ENCODE peak calls at places on chromosomes 13 and 19, in four cellular contexts. One of them, this sample, is unnamed.

GRCh38 chr19:49555600-49556411 is 24.6 kb downstream of the NOSIP start:
- DNase-seq in OCI-LY7: peak; percentile 71
- DNase-seq in Peyer's patch: peak; percentile 88
- DNase-seq in CD4-positive, alpha-beta T cell: peak; percentile 84
- DNase-seq in this sample: peak; percentile 89

GRCh38 chr13:38013676-38014075 is 144.1 kb upstream of the TRPC4 start:
- DNase-seq in OCI-LY7: no peak
- DNase-seq in Peyer's patch: no peak
- DNase-seq in CD4-positive, alpha-beta T cell: no peak
- DNase-seq in this sample: no peak

GRCh38 chr19:34837262-34837661 is 64.2 kb upstream of the ZNF599 start:
- DNase-seq in OCI-LY7: no peak
- DNase-seq in Peyer's patch: peak; percentile 64
- DNase-seq in CD4-positive, alpha-beta T cell: no peak
- DNase-seq in this sample: no peak

GRCh38 chr19:14048439-14049153 is 13.3 kb downstream of the PALM3 start:
- DNase-seq in OCI-LY7: peak; percentile 67
- DNase-seq in Peyer's patch: peak; percentile 84
- DNase-seq in CD4-positive, alpha-beta T cell: peak; percentile 68
- DNase-seq in this sample: peak; percentile 82

GRCh38 chr13:110334256-110334655 is 27.2 kb downstream of the COL4A2 start:
- DNase-seq in OCI-LY7: no peak
- DNase-seq in Peyer's patch: peak; percentile 11
- DNase-seq in CD4-positive, alpha-beta T cell: no peak
- DNase-seq in this sample: no peak

GRCh38 chr13:41915096-41915495 is 45.8 kb downstream of the VWA8 start:
- DNase-seq in OCI-LY7: no peak
- DNase-seq in Peyer's patch: no peak
- DNase-seq in CD4-positive, alpha-beta T cell: no peak
- DNase-seq in this sample: no peak

GRCh38 chr19:51729781-51730180 is 6.0 kb upstream of the HAS1 start:
- DNase-seq in OCI-LY7: no peak
- DNase-seq in Peyer's patch: no peak
- DNase-seq in CD4-positive, alpha-beta T cell: no peak
- DNase-seq in this sample: no peak

GRCh38 chr19:35045667-35046300 is 4.3 kb downstream of the HPN start:
- DNase-seq in OCI-LY7: peak; percentile 86
- DNase-seq in Peyer's patch: no peak
- DNase-seq in CD4-positive, alpha-beta T cell: peak; percentile 16
- DNase-seq in this sample: no peak

GRCh38 chr19:33398361-33399060 is 25.0 kb downstream of the CEBPG start:
- DNase-seq in OCI-LY7: no peak
- DNase-seq in Peyer's patch: peak; percentile 23
- DNase-seq in CD4-positive, alpha-beta T cell: no peak
- DNase-seq in this sample: no peak

GRCh38 chr19:54325631-54326030 is 12.7 kb upstream of the LILRA5 start:
- DNase-seq in OCI-LY7: no peak
- DNase-seq in Peyer's patch: peak; percentile 25
- DNase-seq in CD4-positive, alpha-beta T cell: no peak
- DNase-seq in this sample: no peak

GRCh38 chr19:39236527-39236926 is 8.3 kb downstream of the IFNL3 start:
- DNase-seq in OCI-LY7: no peak
- DNase-seq in Peyer's patch: peak; percentile 73
- DNase-seq in CD4-positive, alpha-beta T cell: peak; percentile 11
- DNase-seq in this sample: peak; percentile 37

GRCh38 chr13:51950722-51951121 is 60.5 kb downstream of the ATP7B start:
- DNase-seq in OCI-LY7: no peak
- DNase-seq in Peyer's patch: no peak
- DNase-seq in CD4-positive, alpha-beta T cell: no peak
- DNase-seq in this sample: no peak

GRCh38 chr19:38478273-38478971 is 44.9 kb downstream of the RYR1 start:
- DNase-seq in OCI-LY7: peak; percentile 44
- DNase-seq in Peyer's patch: no peak
- DNase-seq in CD4-positive, alpha-beta T cell: no peak
- DNase-seq in this sample: no peak

GRCh38 chr19:35513231-35513974 is at the start of gene DMKN:
- DNase-seq in OCI-LY7: no peak
- DNase-seq in Peyer's patch: no peak
- DNase-seq in CD4-positive, alpha-beta T cell: no peak
- DNase-seq in this sample: no peak

GRCh38 chr13:50353651-50354415 is 338.6 kb downstream of the KCNRG start:
- DNase-seq in OCI-LY7: no peak
- DNase-seq in Peyer's patch: no peak
- DNase-seq in CD4-positive, alpha-beta T cell: no peak
- DNase-seq in this sample: no peak

GRCh38 chr13:67308004-67308772 is 78.1 kb upstream of the PCDH9 start:
- DNase-seq in OCI-LY7: no peak
- DNase-seq in Peyer's patch: no peak
- DNase-seq in CD4-positive, alpha-beta T cell: no peak
- DNase-seq in this sample: no peak

GRCh38 chr19:23395041-23395721 is at the start of gene ZNF91:
- DNase-seq in OCI-LY7: peak; percentile 97
- DNase-seq in Peyer's patch: peak; percentile 99
- DNase-seq in CD4-positive, alpha-beta T cell: peak; percentile 82
- DNase-seq in this sample: peak; percentile 88

GRCh38 chr19:17871878-17872250 is at the start of gene SLC5A5:
- DNase-seq in OCI-LY7: no peak
- DNase-seq in Peyer's patch: no peak
- DNase-seq in CD4-positive, alpha-beta T cell: no peak
- DNase-seq in this sample: no peak

GRCh38 chr13:72437458-72437857 is 290.0 kb downstream of the MZT1 start:
- DNase-seq in OCI-LY7: no peak
- DNase-seq in Peyer's patch: no peak
- DNase-seq in CD4-positive, alpha-beta T cell: no peak
- DNase-seq in this sample: no peak

GRCh38 chr13:97257800-97258799 is 36.0 kb downstream of the MBNL2 start:
- DNase-seq in OCI-LY7: no peak
- DNase-seq in Peyer's patch: no peak
- DNase-seq in CD4-positive, alpha-beta T cell: no peak
- DNase-seq in this sample: no peak

GRCh38 chr19:46176116-46176860 is 28.2 kb downstream of the IGFL2 start:
- DNase-seq in OCI-LY7: no peak
- DNase-seq in Peyer's patch: no peak
- DNase-seq in CD4-positive, alpha-beta T cell: no peak
- DNase-seq in this sample: no peak

GRCh38 chr19:55778331-55778730 is 9.4 kb downstream of the RFPL4AL1 start:
- DNase-seq in OCI-LY7: no peak
- DNase-seq in Peyer's patch: no peak
- DNase-seq in CD4-positive, alpha-beta T cell: no peak
- DNase-seq in this sample: no peak

GRCh38 chr13:43865892-43866291 is 13.6 kb downstream of the CCDC122 start:
- DNase-seq in OCI-LY7: no peak
- DNase-seq in Peyer's patch: no peak
- DNase-seq in CD4-positive, alpha-beta T cell: no peak
- DNase-seq in this sample: no peak

GRCh38 chr19:3844596-3844995 is 24.2 kb downstream of the ZFR2 start:
- DNase-seq in OCI-LY7: no peak
- DNase-seq in Peyer's patch: no peak
- DNase-seq in CD4-positive, alpha-beta T cell: no peak
- DNase-seq in this sample: no peak

GRCh38 chr13:44815507-44816074 is 173.7 kb downstream of the NUFIP1 start:
- DNase-seq in OCI-LY7: no peak
- DNase-seq in Peyer's patch: no peak
- DNase-seq in CD4-positive, alpha-beta T cell: no peak
- DNase-seq in this sample: no peak

GRCh38 chr13:46659413-46660065 is 106.6 kb downstream of the LRCH1 start:
- DNase-seq in OCI-LY7: no peak
- DNase-seq in Peyer's patch: no peak
- DNase-seq in CD4-positive, alpha-beta T cell: no peak
- DNase-seq in this sample: no peak

GRCh38 chr19:46515290-46515609 is 19.6 kb upstream of the PNMA8B start:
- DNase-seq in OCI-LY7: no peak
- DNase-seq in Peyer's patch: no peak
- DNase-seq in CD4-positive, alpha-beta T cell: no peak
- DNase-seq in this sample: no peak

DNA sequence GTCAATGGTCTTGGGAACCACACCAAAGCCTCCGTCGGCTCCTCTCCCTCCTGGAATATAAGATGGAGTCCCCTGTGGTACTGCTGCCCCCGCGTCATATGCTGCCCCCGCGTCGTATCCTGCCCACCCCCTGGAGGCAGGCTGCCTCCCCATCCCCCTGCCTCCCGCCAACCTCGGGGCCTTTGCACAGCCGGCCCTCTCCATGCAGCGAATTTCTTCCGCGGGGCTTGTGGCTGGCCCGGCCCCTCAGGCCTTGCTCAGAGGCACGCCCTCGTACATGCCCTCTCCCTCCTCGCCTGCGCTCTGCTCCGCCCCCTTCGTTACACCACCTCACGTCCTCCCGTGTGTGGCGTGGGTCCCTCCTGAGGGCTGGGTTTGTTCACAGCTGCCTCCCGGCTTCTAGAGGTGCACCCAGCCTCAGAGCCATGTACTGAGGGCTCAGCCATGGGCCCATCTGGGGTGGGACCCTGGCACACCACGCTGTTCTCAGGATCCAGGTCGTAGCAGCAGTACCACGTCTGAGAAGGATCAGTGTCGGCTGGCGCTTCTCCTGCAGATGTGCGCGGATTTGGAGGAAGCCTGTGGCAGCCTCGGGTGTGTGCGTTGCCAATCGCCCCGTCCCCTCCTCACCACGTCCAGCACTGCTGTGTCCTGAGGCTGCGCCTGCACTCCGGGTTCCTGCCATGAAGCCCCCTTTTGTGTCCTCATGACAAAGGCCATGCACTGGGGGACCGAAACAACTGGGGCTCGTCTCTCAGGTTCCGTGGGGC is 47.7 kb downstream of the MCF2L start:
- DNase-seq in OCI-LY7: no peak
- DNase-seq in Peyer's patch: no peak
- DNase-seq in CD4-positive, alpha-beta T cell: no peak
- DNase-seq in this sample: no peak
- H3K27ac ChIP-seq in OCI-LY7: no peak overlapping the region
- H3K27ac ChIP-seq in Peyer's patch: no peak overlapping the region
- H3K27ac ChIP-seq in CD4-positive, alpha-beta T cell: no peak overlapping the region
- H3K27ac ChIP-seq in this sample: no peak overlapping the region

DNA sequence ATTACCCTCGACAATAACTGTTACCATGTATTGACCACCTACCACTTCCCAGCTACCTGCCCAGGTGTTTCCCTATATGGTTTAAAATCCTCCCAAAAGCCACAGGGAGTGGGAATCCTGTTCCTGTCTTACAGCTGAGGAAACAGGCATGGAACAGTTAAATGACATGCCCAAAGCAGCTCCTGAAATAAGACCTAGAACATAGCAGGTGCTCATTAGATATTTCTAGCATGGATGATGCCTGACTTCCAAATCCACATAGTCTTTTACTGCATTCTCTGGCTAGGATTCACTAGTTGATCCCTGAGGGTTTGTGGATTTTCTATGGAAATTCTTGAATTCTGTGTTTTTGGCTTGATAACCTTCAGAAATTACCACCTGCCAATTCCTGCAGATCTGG is 13.0 kb downstream of the KCNN4 start:
- DNase-seq in OCI-LY7: no peak
- DNase-seq in Peyer's patch: no peak
- DNase-seq in CD4-positive, alpha-beta T cell: no peak
- DNase-seq in this sample: no peak
- H3K27ac ChIP-seq in OCI-LY7: peak overlapping the region; percentile 96
- H3K27ac ChIP-seq in Peyer's patch: no peak overlapping the region
- H3K27ac ChIP-seq in CD4-positive, alpha-beta T cell: no peak overlapping the region
- H3K27ac ChIP-seq in this sample: no peak overlapping the region

DNA sequence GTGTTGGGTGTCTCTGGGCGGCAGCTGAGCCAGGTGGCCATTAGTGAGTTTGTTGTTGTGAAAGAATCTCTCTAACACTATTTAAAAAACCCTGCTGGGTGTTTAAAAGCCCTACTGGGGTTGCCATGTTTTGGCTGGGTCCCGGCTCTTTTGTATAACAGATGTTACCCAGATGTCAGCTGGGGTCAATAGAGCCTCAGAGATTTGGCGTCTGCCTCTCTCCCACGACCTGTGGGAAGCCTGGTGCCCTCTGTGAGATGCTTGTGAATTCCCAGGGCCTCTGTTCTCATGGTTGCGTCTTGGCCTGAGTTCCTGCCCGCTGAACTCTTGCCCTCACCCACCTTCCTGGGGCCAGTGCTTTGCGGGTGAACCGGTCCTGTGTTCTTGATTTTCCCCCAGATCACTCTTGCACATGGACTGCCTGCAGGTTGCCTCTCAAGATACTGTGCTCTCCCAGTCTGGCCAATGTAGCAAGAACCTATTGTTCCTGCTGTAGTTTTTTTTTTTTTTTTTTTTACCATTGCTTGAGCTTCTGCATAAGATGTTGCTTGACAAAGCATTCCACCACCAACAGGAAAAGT is 9.5 kb downstream of the NFILZ start:
- DNase-seq in OCI-LY7: no peak
- DNase-seq in Peyer's patch: no peak
- DNase-seq in CD4-positive, alpha-beta T cell: no peak
- DNase-seq in this sample: no peak
- H3K27ac ChIP-seq in OCI-LY7: no peak overlapping the region
- H3K27ac ChIP-seq in Peyer's patch: peak overlapping the region; percentile 18
- H3K27ac ChIP-seq in CD4-positive, alpha-beta T cell: no peak overlapping the region
- H3K27ac ChIP-seq in this sample: no peak overlapping the region

GRCh38 chr13:98821372-98822237 is 69.1 kb upstream of the SLC15A1 start:
- DNase-seq in OCI-LY7: no peak
- DNase-seq in Peyer's patch: no peak
- DNase-seq in CD4-positive, alpha-beta T cell: no peak
- DNase-seq in this sample: no peak
- H3K27ac ChIP-seq in OCI-LY7: no peak overlapping the region
- H3K27ac ChIP-seq in Peyer's patch: no peak overlapping the region
- H3K27ac ChIP-seq in CD4-positive, alpha-beta T cell: no peak overlapping the region
- H3K27ac ChIP-seq in this sample: no peak overlapping the region

GRCh38 chr19:9584073-9584833 is at the start of gene ZNF121:
- DNase-seq in OCI-LY7: peak; percentile 90
- DNase-seq in Peyer's patch: peak; percentile 93
- DNase-seq in CD4-positive, alpha-beta T cell: peak; percentile 67
- DNase-seq in this sample: peak; percentile 69
- H3K27ac ChIP-seq in OCI-LY7: peak within 1 kb of the TSS; percentile 74
- H3K27ac ChIP-seq in Peyer's patch: peak within 1 kb of the TSS; percentile 85
- H3K27ac ChIP-seq in CD4-positive, alpha-beta T cell: peak within 1 kb of the TSS; percentile 92
- H3K27ac ChIP-seq in this sample: peak within 1 kb of the TSS; percentile 94

DNA sequence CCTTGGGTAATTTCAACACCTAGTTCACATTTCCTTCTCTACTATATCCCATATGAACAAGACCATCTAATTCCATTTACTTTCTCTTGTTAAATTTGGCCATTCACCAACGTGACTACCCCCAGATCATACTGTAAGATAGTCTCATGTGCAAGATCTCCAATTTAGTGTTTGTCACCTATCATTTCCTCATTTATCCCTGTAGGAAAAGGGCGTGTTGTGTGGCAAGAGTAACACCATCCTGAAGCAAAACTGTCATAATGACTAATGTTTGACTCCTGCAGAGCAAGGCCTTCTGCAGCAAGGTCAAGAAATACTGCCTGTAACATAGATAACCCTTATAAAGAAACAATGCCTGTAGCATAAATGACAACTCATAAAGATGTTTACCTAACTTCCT is 51.3 kb downstream of the SUCLA2 start:
- DNase-seq in OCI-LY7: no peak
- DNase-seq in Peyer's patch: no peak
- DNase-seq in CD4-positive, alpha-beta T cell: no peak
- DNase-seq in this sample: no peak
- H3K27ac ChIP-seq in OCI-LY7: no peak overlapping the region
- H3K27ac ChIP-seq in Peyer's patch: no peak overlapping the region
- H3K27ac ChIP-seq in CD4-positive, alpha-beta T cell: no peak overlapping the region
- H3K27ac ChIP-seq in this sample: no peak overlapping the region

This sample was measured in CD8-positive, alpha-beta memory T cell.